ENCODE peak calls at places on chromosomes 13 and 19, in six cellular contexts. T is HFFc6; M is stimulated activated CD4-positive, alpha-beta T cell treated with anti-CD3 and anti-CD28 coated beads, Interleukin-1b, Interleukin-23, amount 100 ng/mL, for 1 hour; K is AG09309; L is iris pigment epithelial cell; J is upper lobe of left lung. V is an unnamed sample.

GRCh38 chr13:99873832-99874430 is 97.6 kb downstream of the ZIC5 start:
- DNase-seq in L (no peak), T (no peak), J (no peak), K (no peak), M (no peak), V (no peak)

GRCh38 chr19:29098863-29099481 is 114.0 kb downstream of the UQCRFS1 start:
- DNase-seq in K (peak; percentile 92), M (no peak), J (peak; percentile 82), T (peak; percentile 84), L (peak; percentile 23), V (no peak)

GRCh38 chr19:6138511-6138910 is 3.0 kb downstream of the ACSBG2 start:
- DNase-seq in J (no peak), K (no peak), T (no peak), M (no peak), L (no peak), V (no peak)

GRCh38 chr19:5961969-5962945 is 15.7 kb downstream of the RANBP3 start:
- DNase-seq in M (peak; percentile 54), J (peak; percentile 89), T (no peak), K (no peak), L (peak; percentile 78), V (no peak)

GRCh38 chr19:33281296-33281926 is 20.9 kb downstream of the CEBPA start:
- DNase-seq in T (no peak), M (no peak), J (no peak), K (no peak), L (no peak), V (no peak)

GRCh38 chr13:94713556-94714182 is 1.3 kb upstream of the SOX21 start:
- DNase-seq in J (no peak), M (no peak), L (no peak), T (no peak), K (no peak), V (no peak)

GRCh38 chr19:17260842-17261325 is 3.7 kb downstream of the USHBP1 start:
- DNase-seq in L (peak; percentile 60), K (no peak), T (peak; percentile 68), M (peak; percentile 87), J (peak; percentile 90), V (peak; percentile 77)

GRCh38 chr13:94431987-94432386 is 47.5 kb downstream of the DCT start:
- DNase-seq in L (no peak), J (no peak), T (no peak), M (no peak), K (no peak), V (no peak)

GRCh38 chr19:20153281-20153680 is 13.7 kb upstream of the ZNF486 start:
- DNase-seq in J (no peak), L (peak; percentile 9), M (no peak), T (no peak), K (no peak), V (no peak)

GRCh38 chr19:6509118-6509971 is 7.2 kb upstream of the TUBB4A start:
- DNase-seq in J (peak; percentile 61), T (no peak), M (no peak), L (no peak), K (no peak), V (no peak)

GRCh38 chr13:110028838-110029621 is 242.6 kb upstream of the IRS2 start:
- DNase-seq in L (no peak), J (no peak), K (no peak), M (no peak), T (no peak), V (no peak)

GRCh38 chr19:39413903-39414608 is 1.6 kb downstream of the PLEKHG2 start:
- DNase-seq in K (no peak), J (peak; percentile 31), L (peak; percentile 23), T (no peak), M (no peak), V (no peak)

GRCh38 chr13:85543144-85543543 is 256.1 kb downstream of the SLITRK6 start:
- DNase-seq in L (peak; percentile 21), T (no peak), M (no peak), J (no peak), K (no peak), V (no peak)

GRCh38 chr13:43815204-43815603 is 28.4 kb upstream of the ENOX1 start:
- DNase-seq in T (peak; percentile 77), J (no peak), L (peak; percentile 71), M (no peak), K (no peak), V (no peak)

GRCh38 chr19:29944415-29945012 is 2.5 kb downstream of the URI1 start:
- DNase-seq in L (no peak), T (no peak), M (no peak), K (no peak), J (no peak), V (no peak)

GRCh38 chr19:50415661-50416033 is 3.1 kb upstream of the SPIB start:
- DNase-seq in J (peak; percentile 50), T (no peak), K (no peak), M (no peak), L (no peak), V (no peak)

GRCh38 chr19:18300930-18301717 is 19.7 kb upstream of the JUND start:
- DNase-seq in K (no peak), T (peak; percentile 81), L (peak; percentile 59), M (no peak), J (peak; percentile 90), V (no peak)

GRCh38 chr13:42048625-42049453 is at the start of gene DGKH:
- DNase-seq in M (no peak), L (peak; percentile 89), K (no peak), J (peak; percentile 78), T (peak; percentile 68), V (peak; percentile 36)

GRCh38 chr13:51249767-51250741 is 27.9 kb downstream of the FAM124A start:
- DNase-seq in K (no peak), J (no peak), L (no peak), M (no peak), T (no peak), V (no peak)

GRCh38 chr13:26965976-26966375 is 205.4 kb upstream of the GPR12 start:
- DNase-seq in T (no peak), L (peak; percentile 56), K (no peak), M (no peak), J (no peak), V (no peak)

GRCh38 chr13:32659736-32660135 is 73.5 kb downstream of the PDS5B start:
- DNase-seq in L (peak; percentile 63), K (no peak), J (no peak), M (no peak), T (no peak), V (no peak)

GRCh38 chr19:18922228-18922985 is 2.9 kb downstream of the DDX49 start:
- DNase-seq in L (no peak), K (no peak), T (no peak), M (no peak), J (no peak), V (no peak)

V was measured in NCI-H460.